ENCODE peak calls at places on chromosomes 6 and 20, in four cellular contexts. J is colonic mucosa, A is BJ, X is GM12878. Y is an unnamed sample.

GRCh38 chr6:121944361-121944760 is 455.1 kb upstream of the HSF2 start:
- DNase-seq in A (no peak), J (no peak), X (no peak), Y (no peak)

GRCh38 chr6:137283080-137283479 is 63.9 kb upstream of the IFNGR1 start:
- DNase-seq in A (no peak), X (no peak), J (no peak), Y (no peak)

GRCh38 chr6:138817799-138818198 is 21.9 kb downstream of the ECT2L start:
- DNase-seq in X (no peak), A (peak), J (peak), Y (no peak)

GRCh38 chr20:62635852-62636251 is 6.5 kb upstream of the SLCO4A1 start:
- DNase-seq in J (no peak), X (no peak), A (no peak), Y (no peak)

GRCh38 chr6:32181890-32182529 is 2.0 kb downstream of the AGER start:
- DNase-seq in J (no peak), A (no peak), X (no peak), Y (no peak)

GRCh38 chr20:61949714-61950630 is 115.7 kb downstream of the TAF4 start:
- DNase-seq in X (no peak), A (no peak), J (no peak), Y (no peak)

GRCh38 chr6:116159782-116160524 is 34.0 kb upstream of the COL10A1 start:
- DNase-seq in J (no peak), A (peak), X (no peak), Y (no peak)

GRCh38 chr20:43836790-43837189 is 77.9 kb upstream of the TOX2 start:
- DNase-seq in A (no peak), X (no peak), J (no peak), Y (no peak)

GRCh38 chr20:14582855-14583254 is 245.4 kb upstream of the FLRT3 start:
- DNase-seq in J (no peak), A (no peak), X (no peak), Y (no peak)

GRCh38 chr20:31975874-31976273 is 7.9 kb downstream of the XKR7 start:
- DNase-seq in J (no peak), X (no peak), A (no peak), Y (no peak)

GRCh38 chr6:89952361-89952680 is 58.1 kb downstream of the GJA10 start:
- DNase-seq in A (no peak), J (no peak), X (no peak), Y (no peak)

GRCh38 chr6:35543459-35544193 is 30.9 kb upstream of the TULP1 start:
- DNase-seq in J (no peak), A (no peak), X (no peak), Y (no peak)

GRCh38 chr20:4813076-4813838 is 91.5 kb downstream of the PRND start:
- DNase-seq in X (peak), A (no peak), J (no peak), Y (no peak)

GRCh38 chr6:33702345-33702977 is 9.0 kb downstream of the UQCC2 start:
- DNase-seq in X (no peak), A (no peak), J (no peak), Y (no peak)

GRCh38 chr20:21623074-21623780 is 82.2 kb upstream of the PAX1 start:
- DNase-seq in J (no peak), A (no peak), X (no peak), Y (no peak)

GRCh38 chr6:161204866-161205557 is 68.8 kb downstream of the AGPAT4 start:
- DNase-seq in J (no peak), X (no peak), A (no peak), Y (no peak)

GRCh38 chr20:1671891-1672669 is 14.5 kb upstream of the SIRPG start:
- DNase-seq in A (no peak), J (no peak), X (no peak), Y (no peak)

GRCh38 chr20:61937146-61937962 is 128.3 kb downstream of the TAF4 start:
- DNase-seq in X (no peak), A (no peak), J (no peak), Y (no peak)

GRCh38 chr6:43665376-43665775 is 20.5 kb downstream of the RSPH9 start:
- DNase-seq in X (no peak), J (no peak), A (no peak), Y (no peak)

GRCh38 chr6:84707161-84707560 is 57.2 kb downstream of the TBX18 start:
- DNase-seq in J (no peak), X (no peak), A (no peak), Y (no peak)

GRCh38 chr20:18728165-18728866 is 85.3 kb upstream of the SCP2D1 start:
- DNase-seq in J (no peak), A (no peak), X (peak), Y (no peak)

GRCh38 chr6:30411515-30412207 is 66.7 kb downstream of the RPP21 start:
- DNase-seq in A (no peak), X (no peak), J (peak), Y (peak)

GRCh38 chr20:22512911-22513489 is 71.4 kb downstream of the FOXA2 start:
- DNase-seq in J (no peak), A (no peak), X (no peak), Y (no peak)

GRCh38 chr6:133548409-133548808 is 307.3 kb downstream of the EYA4 start:
- DNase-seq in X (no peak), A (peak), J (no peak), Y (peak)

GRCh38 chr20:58395604-58396003 is 6.6 kb downstream of the VAPB start:
- DNase-seq in X (no peak), A (no peak), J (no peak), Y (no peak)

GRCh38 chr6:21115111-21115510 is 478.4 kb upstream of the SOX4 start:
- DNase-seq in J (no peak), A (no peak), X (no peak), Y (no peak)

GRCh38 chr6:117840541-117840983 is 66.5 kb upstream of the SLC35F1 start:
- DNase-seq in X (no peak), A (no peak), J (no peak), Y (peak)

GRCh38 chr20:52539891-52540290 is 348.3 kb upstream of the ZFP64 start:
- DNase-seq in X (no peak), A (no peak), J (peak), Y (no peak)

GRCh38 chr6:29763491-29764289 is 40.5 kb downstream of the HLA-F start:
- DNase-seq in J (peak), A (peak), X (no peak), Y (no peak)

GRCh38 chr6:27452496-27452897 is 20.4 kb downstream of the ZNF184 start:
- DNase-seq in A (no peak), X (no peak), J (no peak), Y (no peak)

GRCh38 chr20:62243106-62243505 is 4.8 kb downstream of the OSBPL2 start:
- DNase-seq in X (no peak), J (no peak), A (no peak), Y (no peak)

GRCh38 chr6:153031335-153031955 is 28.9 kb upstream of the MTRF1L start:
- DNase-seq in A (no peak), X (no peak), J (no peak), Y (no peak)

GRCh38 chr20:53813728-53814459 is 220.3 kb upstream of the ZNF217 start:
- DNase-seq in A (no peak), X (no peak), J (no peak), Y (no peak)

GRCh38 chr6:167858086-167858591 is 31.4 kb downstream of the AFDN start:
- DNase-seq in J (no peak), A (peak), X (no peak), Y (peak)

GRCh38 chr6:47595785-47596184 is 102.6 kb upstream of the ADGRF4 start:
- DNase-seq in X (no peak), J (peak), A (no peak), Y (no peak)

GRCh38 chr20:31709939-31710338 is 12.7 kb downstream of the BCL2L1 start:
- DNase-seq in J (peak), A (no peak), X (no peak), Y (no peak)

GRCh38 chr20:58194176-58194796 is 34.2 kb downstream of the ANKRD60 start:
- DNase-seq in X (no peak), J (no peak), A (no peak), Y (no peak)

GRCh38 chr6:109523478-109523877 is 40.5 kb upstream of the ZBTB24 start:
- DNase-seq in J (no peak), A (no peak), X (no peak), Y (no peak)

GRCh38 chr6:112827793-112828192 is 480.7 kb downstream of the RFPL4B start:
- DNase-seq in A (no peak), J (no peak), X (peak), Y (no peak)

DNA sequence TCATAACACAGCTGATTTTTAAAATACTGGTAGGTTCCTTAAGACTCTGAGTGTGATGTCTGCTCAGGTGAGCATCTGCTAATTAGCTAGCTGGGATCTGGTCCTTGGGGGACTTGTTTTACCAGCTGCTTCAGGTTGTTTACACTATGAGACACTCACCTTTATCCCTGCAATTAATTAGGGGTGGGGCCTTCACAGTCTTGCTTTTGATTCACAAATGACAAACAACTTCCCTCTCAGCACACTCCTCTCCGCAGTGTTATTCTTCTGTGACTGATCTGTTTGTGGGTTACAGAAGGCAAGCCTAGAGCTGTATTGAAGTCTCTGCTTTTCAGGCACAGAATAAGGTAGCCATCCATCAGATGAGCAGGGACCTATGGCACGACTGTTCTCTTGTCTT is 62.0 kb upstream of the CD83 start:
- DNase-seq in A (no peak), X (no peak), J (no peak), Y (no peak)
- H3K4me3 ChIP-seq in A (no peak), X (no peak), J (no peak), Y (no peak)

GRCh38 chr6:1363729-1364572 is 25.4 kb upstream of the FOXF2 start:
- DNase-seq in A (peak), J (no peak), X (no peak), Y (no peak)
- TF ChIP-seq CTCF in A (peak), J (no peak), X (peak), Y (peak)

GRCh38 chr6:36623547-36624459 is 29.6 kb downstream of the SRSF3 start:
- DNase-seq in X (peak), A (no peak), J (peak), Y (no peak)
- H3K4me3 ChIP-seq in X (no peak), A (no peak), J (no peak), Y (no peak)

DNA sequence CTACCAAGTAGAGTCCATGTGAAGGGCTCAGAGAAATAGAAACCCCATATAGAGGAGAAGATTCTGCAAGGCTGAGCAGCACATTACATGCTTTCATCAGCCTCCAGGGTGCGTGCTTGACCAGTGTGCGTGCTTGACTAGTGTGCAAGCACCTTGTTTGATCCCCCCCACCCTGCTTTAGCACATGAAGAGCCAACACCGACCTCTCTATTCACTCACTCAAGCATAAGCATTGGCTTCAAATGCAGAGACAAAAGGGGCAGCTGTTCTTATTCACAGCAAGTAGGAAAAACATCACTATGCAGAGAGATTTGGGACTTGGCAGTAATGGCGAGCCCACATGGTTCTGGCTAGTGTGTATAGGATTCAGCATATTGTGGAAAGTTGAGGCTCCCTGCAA is 278.7 kb upstream of the RNF217 start:
- DNase-seq in A (no peak), X (no peak), J (no peak), Y (no peak)
- TF ChIP-seq CTCF in A (no peak), X (no peak), J (no peak), Y (no peak)

GRCh38 chr6:3869284-3869631 is 20.1 kb downstream of the FAM50B start:
- DNase-seq in X (no peak), A (no peak), J (no peak), Y (no peak)

GRCh38 chr6:3865463-3865862 is 16.3 kb downstream of the FAM50B start:
- DNase-seq in A (no peak), X (no peak), J (peak), Y (no peak)

GRCh38 chr6:3869632-3870527 is 20.7 kb downstream of the FAM50B start:
- DNase-seq in A (no peak), J (peak), X (no peak), Y (no peak)

GRCh38 chr6:3868544-3868943 is 19.4 kb downstream of the FAM50B start:
- DNase-seq in A (no peak), X (no peak), J (no peak), Y (no peak)

DNA sequence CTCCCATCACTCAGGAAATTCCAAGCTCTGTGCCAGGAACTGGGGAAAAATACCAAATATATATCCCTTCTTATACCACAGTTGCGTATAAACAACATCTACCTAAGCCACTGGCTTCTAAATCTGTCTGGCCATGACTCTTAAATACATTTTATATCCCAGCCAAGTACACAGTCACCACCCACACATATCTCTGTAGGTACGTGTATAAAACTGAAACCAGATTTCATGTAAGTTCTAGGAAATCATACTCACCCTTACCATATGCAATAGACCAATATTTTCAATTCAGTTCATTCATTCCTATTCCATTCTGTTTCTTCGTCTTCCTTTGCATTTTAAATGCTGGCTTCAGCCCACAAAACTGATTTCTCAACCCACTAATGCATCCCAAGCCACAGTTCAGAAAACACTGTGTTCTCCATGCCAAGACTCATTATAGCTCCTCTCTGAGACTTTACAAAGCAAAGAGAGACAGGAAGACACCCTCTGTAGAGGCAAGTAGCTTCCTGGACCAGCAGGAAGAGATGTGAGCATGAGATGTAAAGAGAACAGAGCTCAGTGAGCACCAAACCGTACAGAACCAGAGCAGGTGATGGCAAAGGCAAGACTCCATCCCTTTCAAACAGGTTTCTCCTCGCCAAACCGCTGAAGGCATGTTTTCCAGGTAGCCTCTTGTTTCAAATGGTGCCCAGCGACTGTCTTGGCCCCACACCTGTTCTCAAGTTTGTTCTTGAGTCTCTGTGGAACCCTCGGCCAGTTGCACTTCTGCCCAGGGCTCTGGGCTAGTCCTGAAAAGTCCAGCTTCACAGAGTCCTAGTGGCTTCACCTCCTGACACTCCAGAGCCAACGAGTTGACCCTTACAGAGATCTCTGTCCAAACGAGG is 18.7 kb downstream of the FAM50B start:
- DNase-seq in J (no peak), X (no peak), A (no peak), Y (no peak)
- H3K4me3 ChIP-seq in J (no peak), X (no peak), A (no peak), Y (no peak)

GRCh38 chr6:51570168-51570921 is 517.1 kb downstream of the PKHD1 start:
- DNase-seq in X (no peak), J (no peak), A (no peak), Y (no peak)

GRCh38 chr6:51568771-51569170 is 518.6 kb downstream of the PKHD1 start:
- DNase-seq in J (no peak), A (no peak), X (no peak), Y (no peak)

GRCh38 chr6:51565472-51565871 is 521.9 kb downstream of the PKHD1 start:
- DNase-seq in J (no peak), A (no peak), X (no peak), Y (no peak)

GRCh38 chr6:51571168-51571567 is 516.2 kb downstream of the PKHD1 start:
- DNase-seq in X (no peak), J (no peak), A (no peak), Y (peak)

DNA sequence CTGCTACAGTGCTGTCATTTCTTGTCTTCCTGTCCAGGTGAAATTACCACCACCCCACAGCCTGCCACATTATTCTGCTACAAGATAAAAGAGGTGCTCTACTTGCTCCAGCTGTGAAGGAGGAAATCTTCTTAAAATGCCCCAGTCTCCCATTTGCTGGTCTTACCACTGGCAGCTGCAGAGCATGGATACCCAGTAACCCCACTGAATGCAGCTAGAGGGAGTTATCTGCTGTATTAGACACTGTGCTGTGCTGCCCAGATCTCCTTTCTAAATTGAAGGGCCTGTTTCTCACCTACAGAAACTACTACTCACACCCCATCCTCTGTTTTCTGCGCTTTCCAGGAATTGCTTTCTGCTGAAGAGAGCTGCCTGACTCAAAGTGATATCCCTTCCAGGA is 517.8 kb downstream of the PKHD1 start:
- DNase-seq in X (no peak), J (no peak), A (no peak), Y (no peak)
- TF ChIP-seq CTCF in X (no peak), J (no peak), A (no peak), Y (no peak)

GRCh38 chr20:24909086-24909780 is 39.8 kb upstream of the CST7 start:
- DNase-seq in J (peak), X (no peak), A (no peak), Y (no peak)
- H3K4me3 ChIP-seq in J (no peak), X (no peak), A (no peak), Y (no peak)

GRCh38 chr6:155262655-155263054 is 1.2 kb upstream of the CLDN20 start:
- DNase-seq in A (no peak), X (no peak), J (no peak), Y (no peak)

GRCh38 chr6:155259202-155259601 is 4.6 kb upstream of the CLDN20 start:
- DNase-seq in X (no peak), J (no peak), A (no peak), Y (no peak)

GRCh38 chr6:155260686-155261085 is 3.1 kb upstream of the CLDN20 start:
- DNase-seq in X (peak), J (no peak), A (no peak), Y (no peak)

GRCh38 chr6:155259897-155260296 is 3.9 kb upstream of the CLDN20 start:
- DNase-seq in X (no peak), A (no peak), J (no peak), Y (no peak)

GRCh38 chr6:155261146-155261900 is 2.5 kb upstream of the CLDN20 start:
- DNase-seq in J (no peak), A (no peak), X (no peak), Y (no peak)
- TF ChIP-seq CTCF in J (no peak), A (no peak), X (no peak), Y (peak)

GRCh38 chr6:16472349-16473069 is 234.1 kb downstream of the GMPR start:
- DNase-seq in J (no peak), X (no peak), A (no peak), Y (no peak)
- H3K4me3 ChIP-seq in J (no peak), X (peak), A (no peak), Y (no peak)

GRCh38 chr6:19478992-19479391 is 358.2 kb upstream of the ID4 start:
- DNase-seq in A (peak), X (no peak), J (no peak), Y (peak)
- TF ChIP-seq CTCF in A (no peak), X (no peak), J (no peak), Y (no peak)

Y was measured in retinal pigment epithelial cell.